ENCODE peak calls at places on chromosome 6, in nine cellular contexts. One of them, this sample, is unnamed.

GRCh38 chr6:3797231-3798200 is 46.0 kb upstream of the PXDC1 start:
- DNase-seq in HCEC 1CT: peak
- DNase-seq in amniotic stem cell: no peak
- DNase-seq in left cardiac atrium: no peak
- DNase-seq in H4: peak
- DNase-seq in CD4-positive, alpha-beta T cell: no peak
- DNase-seq in stimulated activated CD8-positive, alpha-beta memory T cell treated with anti-CD3 and anti-CD28 coated beads, Interleukin-4, amount 100 ng/mL, for 24 hours: no peak
- DNase-seq in dorsolateral prefrontal cortex: no peak
- DNase-seq in HT-29: peak
- DNase-seq in this sample: no peak

GRCh38 chr6:54431466-54431865 is 123.2 kb downstream of the TINAG start:
- DNase-seq in HT-29: no peak
- DNase-seq in HCEC 1CT: peak
- DNase-seq in CD4-positive, alpha-beta T cell: no peak
- DNase-seq in left cardiac atrium: no peak
- DNase-seq in H4: no peak
- DNase-seq in amniotic stem cell: no peak
- DNase-seq in stimulated activated CD8-positive, alpha-beta memory T cell treated with anti-CD3 and anti-CD28 coated beads, Interleukin-4, amount 100 ng/mL, for 24 hours: no peak
- DNase-seq in dorsolateral prefrontal cortex: no peak
- DNase-seq in this sample: no peak

GRCh38 chr6:89298680-89299450 is 16.2 kb downstream of the GABRR2 start:
- DNase-seq in dorsolateral prefrontal cortex: no peak
- DNase-seq in amniotic stem cell: no peak
- DNase-seq in stimulated activated CD8-positive, alpha-beta memory T cell treated with anti-CD3 and anti-CD28 coated beads, Interleukin-4, amount 100 ng/mL, for 24 hours: no peak
- DNase-seq in HCEC 1CT: peak
- DNase-seq in CD4-positive, alpha-beta T cell: peak
- DNase-seq in HT-29: peak
- DNase-seq in left cardiac atrium: no peak
- DNase-seq in H4: peak
- DNase-seq in this sample: no peak

GRCh38 chr6:20400476-20401402 is 940 bp upstream of the E2F3 start:
- DNase-seq in HCEC 1CT: peak
- DNase-seq in dorsolateral prefrontal cortex: peak
- DNase-seq in amniotic stem cell: no peak
- DNase-seq in stimulated activated CD8-positive, alpha-beta memory T cell treated with anti-CD3 and anti-CD28 coated beads, Interleukin-4, amount 100 ng/mL, for 24 hours: peak
- DNase-seq in CD4-positive, alpha-beta T cell: no peak
- DNase-seq in HT-29: peak
- DNase-seq in H4: no peak
- DNase-seq in left cardiac atrium: peak
- DNase-seq in this sample: no peak

GRCh38 chr6:80143312-80143960 is 37.0 kb downstream of the BCKDHB start:
- DNase-seq in left cardiac atrium: peak
- DNase-seq in stimulated activated CD8-positive, alpha-beta memory T cell treated with anti-CD3 and anti-CD28 coated beads, Interleukin-4, amount 100 ng/mL, for 24 hours: no peak
- DNase-seq in H4: peak
- DNase-seq in amniotic stem cell: peak
- DNase-seq in CD4-positive, alpha-beta T cell: no peak
- DNase-seq in HCEC 1CT: peak
- DNase-seq in HT-29: peak
- DNase-seq in dorsolateral prefrontal cortex: no peak
- DNase-seq in this sample: no peak

GRCh38 chr6:50986319-50986718 is 167.6 kb downstream of the TFAP2B start:
- DNase-seq in HCEC 1CT: no peak
- DNase-seq in HT-29: no peak
- DNase-seq in H4: no peak
- DNase-seq in CD4-positive, alpha-beta T cell: no peak
- DNase-seq in left cardiac atrium: no peak
- DNase-seq in stimulated activated CD8-positive, alpha-beta memory T cell treated with anti-CD3 and anti-CD28 coated beads, Interleukin-4, amount 100 ng/mL, for 24 hours: no peak
- DNase-seq in amniotic stem cell: no peak
- DNase-seq in dorsolateral prefrontal cortex: no peak
- DNase-seq in this sample: no peak

GRCh38 chr6:37272834-37273566 is 15.1 kb upstream of the TMEM217 start:
- DNase-seq in CD4-positive, alpha-beta T cell: no peak
- DNase-seq in amniotic stem cell: no peak
- DNase-seq in HCEC 1CT: no peak
- DNase-seq in stimulated activated CD8-positive, alpha-beta memory T cell treated with anti-CD3 and anti-CD28 coated beads, Interleukin-4, amount 100 ng/mL, for 24 hours: no peak
- DNase-seq in left cardiac atrium: no peak
- DNase-seq in HT-29: no peak
- DNase-seq in dorsolateral prefrontal cortex: no peak
- DNase-seq in H4: no peak
- DNase-seq in this sample: no peak

GRCh38 chr6:1735239-1735803 is 125.6 kb downstream of the FOXC1 start:
- DNase-seq in CD4-positive, alpha-beta T cell: no peak
- DNase-seq in HT-29: peak
- DNase-seq in H4: no peak
- DNase-seq in left cardiac atrium: no peak
- DNase-seq in amniotic stem cell: no peak
- DNase-seq in dorsolateral prefrontal cortex: no peak
- DNase-seq in stimulated activated CD8-positive, alpha-beta memory T cell treated with anti-CD3 and anti-CD28 coated beads, Interleukin-4, amount 100 ng/mL, for 24 hours: no peak
- DNase-seq in HCEC 1CT: no peak
- DNase-seq in this sample: no peak

GRCh38 chr6:167937948-167938911 is 59.2 kb upstream of the KIF25 start:
- DNase-seq in stimulated activated CD8-positive, alpha-beta memory T cell treated with anti-CD3 and anti-CD28 coated beads, Interleukin-4, amount 100 ng/mL, for 24 hours: no peak
- DNase-seq in H4: no peak
- DNase-seq in left cardiac atrium: no peak
- DNase-seq in amniotic stem cell: no peak
- DNase-seq in dorsolateral prefrontal cortex: no peak
- DNase-seq in HT-29: no peak
- DNase-seq in HCEC 1CT: no peak
- DNase-seq in CD4-positive, alpha-beta T cell: no peak
- DNase-seq in this sample: no peak

GRCh38 chr6:67345946-67346345 is 1289.1 kb upstream of the ADGRB3 start:
- DNase-seq in dorsolateral prefrontal cortex: no peak
- DNase-seq in HT-29: no peak
- DNase-seq in HCEC 1CT: no peak
- DNase-seq in CD4-positive, alpha-beta T cell: no peak
- DNase-seq in stimulated activated CD8-positive, alpha-beta memory T cell treated with anti-CD3 and anti-CD28 coated beads, Interleukin-4, amount 100 ng/mL, for 24 hours: no peak
- DNase-seq in amniotic stem cell: no peak
- DNase-seq in H4: peak
- DNase-seq in left cardiac atrium: no peak
- DNase-seq in this sample: no peak

GRCh38 chr6:33927551-33927950 is 123.7 kb upstream of the MLN start:
- DNase-seq in H4: no peak
- DNase-seq in HCEC 1CT: peak
- DNase-seq in HT-29: no peak
- DNase-seq in CD4-positive, alpha-beta T cell: no peak
- DNase-seq in left cardiac atrium: no peak
- DNase-seq in stimulated activated CD8-positive, alpha-beta memory T cell treated with anti-CD3 and anti-CD28 coated beads, Interleukin-4, amount 100 ng/mL, for 24 hours: no peak
- DNase-seq in amniotic stem cell: no peak
- DNase-seq in dorsolateral prefrontal cortex: no peak
- DNase-seq in this sample: no peak

GRCh38 chr6:24402697-24403500 is at the start of gene MRS2:
- DNase-seq in H4: peak
- DNase-seq in dorsolateral prefrontal cortex: peak
- DNase-seq in CD4-positive, alpha-beta T cell: peak
- DNase-seq in HT-29: peak
- DNase-seq in HCEC 1CT: peak
- DNase-seq in amniotic stem cell: peak
- DNase-seq in stimulated activated CD8-positive, alpha-beta memory T cell treated with anti-CD3 and anti-CD28 coated beads, Interleukin-4, amount 100 ng/mL, for 24 hours: peak
- DNase-seq in left cardiac atrium: peak
- DNase-seq in this sample: peak

GRCh38 chr6:12423852-12424251 is 133.7 kb downstream of the EDN1 start:
- DNase-seq in stimulated activated CD8-positive, alpha-beta memory T cell treated with anti-CD3 and anti-CD28 coated beads, Interleukin-4, amount 100 ng/mL, for 24 hours: no peak
- DNase-seq in left cardiac atrium: no peak
- DNase-seq in HCEC 1CT: no peak
- DNase-seq in CD4-positive, alpha-beta T cell: no peak
- DNase-seq in dorsolateral prefrontal cortex: no peak
- DNase-seq in amniotic stem cell: no peak
- DNase-seq in H4: no peak
- DNase-seq in HT-29: peak
- DNase-seq in this sample: no peak

GRCh38 chr6:113351183-113351834 is 505.8 kb upstream of the MARCKS start:
- DNase-seq in CD4-positive, alpha-beta T cell: no peak
- DNase-seq in dorsolateral prefrontal cortex: no peak
- DNase-seq in H4: no peak
- DNase-seq in HT-29: no peak
- DNase-seq in amniotic stem cell: no peak
- DNase-seq in stimulated activated CD8-positive, alpha-beta memory T cell treated with anti-CD3 and anti-CD28 coated beads, Interleukin-4, amount 100 ng/mL, for 24 hours: no peak
- DNase-seq in left cardiac atrium: no peak
- DNase-seq in HCEC 1CT: peak
- DNase-seq in this sample: no peak

GRCh38 chr6:11771473-11772048 is 7.0 kb downstream of the ADTRP start:
- DNase-seq in dorsolateral prefrontal cortex: no peak
- DNase-seq in CD4-positive, alpha-beta T cell: no peak
- DNase-seq in HCEC 1CT: peak
- DNase-seq in amniotic stem cell: no peak
- DNase-seq in H4: no peak
- DNase-seq in stimulated activated CD8-positive, alpha-beta memory T cell treated with anti-CD3 and anti-CD28 coated beads, Interleukin-4, amount 100 ng/mL, for 24 hours: no peak
- DNase-seq in left cardiac atrium: no peak
- DNase-seq in HT-29: no peak
- DNase-seq in this sample: no peak

GRCh38 chr6:54267798-54268197 is 40.4 kb upstream of the TINAG start:
- DNase-seq in H4: peak
- DNase-seq in amniotic stem cell: no peak
- DNase-seq in left cardiac atrium: no peak
- DNase-seq in dorsolateral prefrontal cortex: no peak
- DNase-seq in CD4-positive, alpha-beta T cell: no peak
- DNase-seq in HT-29: peak
- DNase-seq in HCEC 1CT: peak
- DNase-seq in stimulated activated CD8-positive, alpha-beta memory T cell treated with anti-CD3 and anti-CD28 coated beads, Interleukin-4, amount 100 ng/mL, for 24 hours: no peak
- DNase-seq in this sample: no peak

GRCh38 chr6:143222758-143223334 is 162.2 kb downstream of the AIG1 start:
- DNase-seq in CD4-positive, alpha-beta T cell: no peak
- DNase-seq in HCEC 1CT: no peak
- DNase-seq in stimulated activated CD8-positive, alpha-beta memory T cell treated with anti-CD3 and anti-CD28 coated beads, Interleukin-4, amount 100 ng/mL, for 24 hours: no peak
- DNase-seq in HT-29: no peak
- DNase-seq in dorsolateral prefrontal cortex: no peak
- DNase-seq in H4: no peak
- DNase-seq in amniotic stem cell: no peak
- DNase-seq in left cardiac atrium: no peak
- DNase-seq in this sample: no peak

GRCh38 chr6:75183099-75183541 is 22.7 kb downstream of the COL12A1 start:
- DNase-seq in H4: no peak
- DNase-seq in amniotic stem cell: no peak
- DNase-seq in left cardiac atrium: no peak
- DNase-seq in CD4-positive, alpha-beta T cell: no peak
- DNase-seq in HCEC 1CT: peak
- DNase-seq in dorsolateral prefrontal cortex: no peak
- DNase-seq in HT-29: no peak
- DNase-seq in stimulated activated CD8-positive, alpha-beta memory T cell treated with anti-CD3 and anti-CD28 coated beads, Interleukin-4, amount 100 ng/mL, for 24 hours: no peak
- DNase-seq in this sample: no peak

GRCh38 chr6:108841377-108841855 is 6.8 kb upstream of the ARMC2 start:
- DNase-seq in stimulated activated CD8-positive, alpha-beta memory T cell treated with anti-CD3 and anti-CD28 coated beads, Interleukin-4, amount 100 ng/mL, for 24 hours: no peak
- DNase-seq in amniotic stem cell: no peak
- DNase-seq in left cardiac atrium: no peak
- DNase-seq in HT-29: no peak
- DNase-seq in CD4-positive, alpha-beta T cell: no peak
- DNase-seq in H4: no peak
- DNase-seq in HCEC 1CT: no peak
- DNase-seq in dorsolateral prefrontal cortex: no peak
- DNase-seq in this sample: no peak

GRCh38 chr6:91442342-91442741 is 855.5 kb upstream of the MAP3K7 start:
- DNase-seq in stimulated activated CD8-positive, alpha-beta memory T cell treated with anti-CD3 and anti-CD28 coated beads, Interleukin-4, amount 100 ng/mL, for 24 hours: no peak
- DNase-seq in HCEC 1CT: no peak
- DNase-seq in left cardiac atrium: no peak
- DNase-seq in H4: no peak
- DNase-seq in CD4-positive, alpha-beta T cell: no peak
- DNase-seq in amniotic stem cell: no peak
- DNase-seq in HT-29: no peak
- DNase-seq in dorsolateral prefrontal cortex: no peak
- DNase-seq in this sample: no peak

GRCh38 chr6:133099573-133099972 is 141.6 kb upstream of the EYA4 start:
- DNase-seq in stimulated activated CD8-positive, alpha-beta memory T cell treated with anti-CD3 and anti-CD28 coated beads, Interleukin-4, amount 100 ng/mL, for 24 hours: no peak
- DNase-seq in H4: peak
- DNase-seq in HT-29: peak
- DNase-seq in dorsolateral prefrontal cortex: no peak
- DNase-seq in CD4-positive, alpha-beta T cell: no peak
- DNase-seq in left cardiac atrium: no peak
- DNase-seq in HCEC 1CT: peak
- DNase-seq in amniotic stem cell: peak
- DNase-seq in this sample: no peak

GRCh38 chr6:68046756-68047155 is 588.3 kb upstream of the ADGRB3 start:
- DNase-seq in stimulated activated CD8-positive, alpha-beta memory T cell treated with anti-CD3 and anti-CD28 coated beads, Interleukin-4, amount 100 ng/mL, for 24 hours: no peak
- DNase-seq in amniotic stem cell: no peak
- DNase-seq in H4: no peak
- DNase-seq in HT-29: no peak
- DNase-seq in left cardiac atrium: no peak
- DNase-seq in CD4-positive, alpha-beta T cell: no peak
- DNase-seq in dorsolateral prefrontal cortex: no peak
- DNase-seq in HCEC 1CT: no peak
- DNase-seq in this sample: no peak

GRCh38 chr6:150600302-150601017 is 775 bp downstream of the PLEKHG1 start:
- DNase-seq in amniotic stem cell: peak
- DNase-seq in dorsolateral prefrontal cortex: no peak
- DNase-seq in left cardiac atrium: peak
- DNase-seq in stimulated activated CD8-positive, alpha-beta memory T cell treated with anti-CD3 and anti-CD28 coated beads, Interleukin-4, amount 100 ng/mL, for 24 hours: peak
- DNase-seq in HCEC 1CT: no peak
- DNase-seq in HT-29: peak
- DNase-seq in CD4-positive, alpha-beta T cell: peak
- DNase-seq in H4: peak
- DNase-seq in this sample: no peak

GRCh38 chr6:41917528-41917927 is 3.4 kb downstream of the MED20 start:
- DNase-seq in HCEC 1CT: peak
- DNase-seq in H4: peak
- DNase-seq in amniotic stem cell: peak
- DNase-seq in dorsolateral prefrontal cortex: no peak
- DNase-seq in HT-29: no peak
- DNase-seq in CD4-positive, alpha-beta T cell: no peak
- DNase-seq in left cardiac atrium: no peak
- DNase-seq in stimulated activated CD8-positive, alpha-beta memory T cell treated with anti-CD3 and anti-CD28 coated beads, Interleukin-4, amount 100 ng/mL, for 24 hours: no peak
- DNase-seq in this sample: no peak

GRCh38 chr6:101876431-101876830 is 482.9 kb downstream of the GRIK2 start:
- DNase-seq in CD4-positive, alpha-beta T cell: no peak
- DNase-seq in dorsolateral prefrontal cortex: no peak
- DNase-seq in stimulated activated CD8-positive, alpha-beta memory T cell treated with anti-CD3 and anti-CD28 coated beads, Interleukin-4, amount 100 ng/mL, for 24 hours: no peak
- DNase-seq in amniotic stem cell: no peak
- DNase-seq in HT-29: no peak
- DNase-seq in left cardiac atrium: no peak
- DNase-seq in HCEC 1CT: no peak
- DNase-seq in H4: no peak
- DNase-seq in this sample: no peak

GRCh38 chr6:159983641-159984080 is 14.8 kb downstream of the IGF2R start:
- DNase-seq in dorsolateral prefrontal cortex: no peak
- DNase-seq in amniotic stem cell: no peak
- DNase-seq in CD4-positive, alpha-beta T cell: no peak
- DNase-seq in stimulated activated CD8-positive, alpha-beta memory T cell treated with anti-CD3 and anti-CD28 coated beads, Interleukin-4, amount 100 ng/mL, for 24 hours: no peak
- DNase-seq in HT-29: no peak
- DNase-seq in H4: no peak
- DNase-seq in left cardiac atrium: no peak
- DNase-seq in HCEC 1CT: no peak
- DNase-seq in this sample: no peak

GRCh38 chr6:28336284-28337024 is 506 bp upstream of the ZSCAN31 start:
- DNase-seq in stimulated activated CD8-positive, alpha-beta memory T cell treated with anti-CD3 and anti-CD28 coated beads, Interleukin-4, amount 100 ng/mL, for 24 hours: no peak
- DNase-seq in HCEC 1CT: peak
- DNase-seq in CD4-positive, alpha-beta T cell: peak
- DNase-seq in dorsolateral prefrontal cortex: no peak
- DNase-seq in amniotic stem cell: no peak
- DNase-seq in HT-29: peak
- DNase-seq in H4: peak
- DNase-seq in left cardiac atrium: no peak
- DNase-seq in this sample: no peak

GRCh38 chr6:34230653-34231351 is 5.9 kb upstream of the HMGA1 start:
- DNase-seq in HCEC 1CT: no peak
- DNase-seq in HT-29: no peak
- DNase-seq in H4: no peak
- DNase-seq in CD4-positive, alpha-beta T cell: no peak
- DNase-seq in amniotic stem cell: no peak
- DNase-seq in dorsolateral prefrontal cortex: no peak
- DNase-seq in stimulated activated CD8-positive, alpha-beta memory T cell treated with anti-CD3 and anti-CD28 coated beads, Interleukin-4, amount 100 ng/mL, for 24 hours: no peak
- DNase-seq in left cardiac atrium: no peak
- DNase-seq in this sample: no peak

GRCh38 chr6:16434885-16435284 is 196.5 kb downstream of the GMPR start:
- DNase-seq in stimulated activated CD8-positive, alpha-beta memory T cell treated with anti-CD3 and anti-CD28 coated beads, Interleukin-4, amount 100 ng/mL, for 24 hours: no peak
- DNase-seq in left cardiac atrium: no peak
- DNase-seq in HT-29: no peak
- DNase-seq in dorsolateral prefrontal cortex: no peak
- DNase-seq in CD4-positive, alpha-beta T cell: no peak
- DNase-seq in amniotic stem cell: no peak
- DNase-seq in H4: no peak
- DNase-seq in HCEC 1CT: no peak
- DNase-seq in this sample: no peak

This sample was measured in cortex of kidney.